ENCODE peak calls at places on chromosomes 6 and 20, in seven cellular contexts. One of them, this sample, is unnamed.

GRCh38 chr6:17484201-17484606 is 90.8 kb downstream of the CAP2 start:
- DNase-seq in activated CD8-positive, alpha-beta T cell treated with anti-CD3 and anti-CD28 coated beads for 36 hours: no peak
- DNase-seq in cardiac fibroblast: no peak
- DNase-seq in SK-N-SH: no peak
- DNase-seq in heart left ventricle: peak
- DNase-seq in astrocyte of the cerebellum: no peak
- DNase-seq in left ventricle myocardium inferior: no peak
- DNase-seq in this sample: no peak

GRCh38 chr6:25635886-25636317 is 16.1 kb upstream of the SCGN start:
- DNase-seq in activated CD8-positive, alpha-beta T cell treated with anti-CD3 and anti-CD28 coated beads for 36 hours: no peak
- DNase-seq in cardiac fibroblast: no peak
- DNase-seq in SK-N-SH: no peak
- DNase-seq in heart left ventricle: no peak
- DNase-seq in astrocyte of the cerebellum: no peak
- DNase-seq in left ventricle myocardium inferior: no peak
- DNase-seq in this sample: no peak

GRCh38 chr20:48329676-48330644 is 497.8 kb downstream of the PREX1 start:
- DNase-seq in activated CD8-positive, alpha-beta T cell treated with anti-CD3 and anti-CD28 coated beads for 36 hours: peak
- DNase-seq in cardiac fibroblast: peak
- DNase-seq in SK-N-SH: peak
- DNase-seq in heart left ventricle: no peak
- DNase-seq in astrocyte of the cerebellum: no peak
- DNase-seq in left ventricle myocardium inferior: no peak
- DNase-seq in this sample: no peak

GRCh38 chr6:15396808-15397207 is 150.9 kb downstream of the JARID2 start:
- DNase-seq in activated CD8-positive, alpha-beta T cell treated with anti-CD3 and anti-CD28 coated beads for 36 hours: no peak
- DNase-seq in cardiac fibroblast: no peak
- DNase-seq in SK-N-SH: no peak
- DNase-seq in heart left ventricle: no peak
- DNase-seq in astrocyte of the cerebellum: no peak
- DNase-seq in left ventricle myocardium inferior: no peak
- DNase-seq in this sample: no peak

GRCh38 chr20:13552061-13552460 is 86.7 kb downstream of the TASP1 start:
- DNase-seq in activated CD8-positive, alpha-beta T cell treated with anti-CD3 and anti-CD28 coated beads for 36 hours: no peak
- DNase-seq in cardiac fibroblast: no peak
- DNase-seq in SK-N-SH: no peak
- DNase-seq in heart left ventricle: no peak
- DNase-seq in astrocyte of the cerebellum: no peak
- DNase-seq in left ventricle myocardium inferior: no peak
- DNase-seq in this sample: peak

GRCh38 chr6:96505363-96505762 is 16.2 kb upstream of the UFL1 start:
- DNase-seq in activated CD8-positive, alpha-beta T cell treated with anti-CD3 and anti-CD28 coated beads for 36 hours: no peak
- DNase-seq in cardiac fibroblast: no peak
- DNase-seq in SK-N-SH: no peak
- DNase-seq in heart left ventricle: no peak
- DNase-seq in astrocyte of the cerebellum: no peak
- DNase-seq in left ventricle myocardium inferior: no peak
- DNase-seq in this sample: no peak

GRCh38 chr6:351011-351866 is 40.3 kb upstream of the IRF4 start:
- DNase-seq in activated CD8-positive, alpha-beta T cell treated with anti-CD3 and anti-CD28 coated beads for 36 hours: no peak
- DNase-seq in cardiac fibroblast: no peak
- DNase-seq in SK-N-SH: no peak
- DNase-seq in heart left ventricle: no peak
- DNase-seq in astrocyte of the cerebellum: no peak
- DNase-seq in left ventricle myocardium inferior: no peak
- DNase-seq in this sample: no peak

GRCh38 chr20:2713285-2713684 is 20.7 kb downstream of the EBF4 start:
- DNase-seq in activated CD8-positive, alpha-beta T cell treated with anti-CD3 and anti-CD28 coated beads for 36 hours: no peak
- DNase-seq in cardiac fibroblast: no peak
- DNase-seq in SK-N-SH: no peak
- DNase-seq in heart left ventricle: no peak
- DNase-seq in astrocyte of the cerebellum: no peak
- DNase-seq in left ventricle myocardium inferior: no peak
- DNase-seq in this sample: no peak

GRCh38 chr20:48189177-48189576 is 403.9 kb upstream of the SULF2 start:
- DNase-seq in activated CD8-positive, alpha-beta T cell treated with anti-CD3 and anti-CD28 coated beads for 36 hours: no peak
- DNase-seq in cardiac fibroblast: peak
- DNase-seq in SK-N-SH: no peak
- DNase-seq in heart left ventricle: no peak
- DNase-seq in astrocyte of the cerebellum: no peak
- DNase-seq in left ventricle myocardium inferior: no peak
- DNase-seq in this sample: no peak

GRCh38 chr20:32957451-32957850 is 46.8 kb downstream of the SUN5 start:
- DNase-seq in activated CD8-positive, alpha-beta T cell treated with anti-CD3 and anti-CD28 coated beads for 36 hours: no peak
- DNase-seq in cardiac fibroblast: no peak
- DNase-seq in SK-N-SH: no peak
- DNase-seq in heart left ventricle: no peak
- DNase-seq in astrocyte of the cerebellum: no peak
- DNase-seq in left ventricle myocardium inferior: no peak
- DNase-seq in this sample: no peak

GRCh38 chr6:42704251-42704936 is 18.0 kb downstream of the PRPH2 start:
- DNase-seq in activated CD8-positive, alpha-beta T cell treated with anti-CD3 and anti-CD28 coated beads for 36 hours: no peak
- DNase-seq in cardiac fibroblast: peak
- DNase-seq in SK-N-SH: no peak
- DNase-seq in heart left ventricle: peak
- DNase-seq in astrocyte of the cerebellum: no peak
- DNase-seq in left ventricle myocardium inferior: no peak
- DNase-seq in this sample: no peak

GRCh38 chr20:63893999-63894357 is 948 bp upstream of the DNAJC5 start:
- DNase-seq in activated CD8-positive, alpha-beta T cell treated with anti-CD3 and anti-CD28 coated beads for 36 hours: no peak
- DNase-seq in cardiac fibroblast: no peak
- DNase-seq in SK-N-SH: no peak
- DNase-seq in heart left ventricle: no peak
- DNase-seq in astrocyte of the cerebellum: no peak
- DNase-seq in left ventricle myocardium inferior: no peak
- DNase-seq in this sample: no peak

GRCh38 chr6:10221186-10221585 is 193.7 kb downstream of the TFAP2A start:
- DNase-seq in activated CD8-positive, alpha-beta T cell treated with anti-CD3 and anti-CD28 coated beads for 36 hours: no peak
- DNase-seq in cardiac fibroblast: no peak
- DNase-seq in SK-N-SH: no peak
- DNase-seq in heart left ventricle: no peak
- DNase-seq in astrocyte of the cerebellum: no peak
- DNase-seq in left ventricle myocardium inferior: no peak
- DNase-seq in this sample: no peak

GRCh38 chr20:59576216-59576953 is 28.0 kb upstream of the PHACTR3 start:
- DNase-seq in activated CD8-positive, alpha-beta T cell treated with anti-CD3 and anti-CD28 coated beads for 36 hours: no peak
- DNase-seq in cardiac fibroblast: no peak
- DNase-seq in SK-N-SH: peak
- DNase-seq in heart left ventricle: no peak
- DNase-seq in astrocyte of the cerebellum: no peak
- DNase-seq in left ventricle myocardium inferior: no peak
- DNase-seq in this sample: no peak

GRCh38 chr20:56194042-56194441 is 54.5 kb upstream of the MC3R start:
- DNase-seq in activated CD8-positive, alpha-beta T cell treated with anti-CD3 and anti-CD28 coated beads for 36 hours: no peak
- DNase-seq in cardiac fibroblast: no peak
- DNase-seq in SK-N-SH: no peak
- DNase-seq in heart left ventricle: no peak
- DNase-seq in astrocyte of the cerebellum: no peak
- DNase-seq in left ventricle myocardium inferior: no peak
- DNase-seq in this sample: no peak

GRCh38 chr20:10611357-10611756 is 62.4 kb downstream of the JAG1 start:
- DNase-seq in activated CD8-positive, alpha-beta T cell treated with anti-CD3 and anti-CD28 coated beads for 36 hours: peak
- DNase-seq in cardiac fibroblast: peak
- DNase-seq in SK-N-SH: peak
- DNase-seq in heart left ventricle: peak
- DNase-seq in astrocyte of the cerebellum: no peak
- DNase-seq in left ventricle myocardium inferior: peak
- DNase-seq in this sample: peak

GRCh38 chr6:21808045-21808470 is 214.5 kb downstream of the SOX4 start:
- DNase-seq in activated CD8-positive, alpha-beta T cell treated with anti-CD3 and anti-CD28 coated beads for 36 hours: no peak
- DNase-seq in cardiac fibroblast: peak
- DNase-seq in SK-N-SH: no peak
- DNase-seq in heart left ventricle: peak
- DNase-seq in astrocyte of the cerebellum: peak
- DNase-seq in left ventricle myocardium inferior: peak
- DNase-seq in this sample: peak

GRCh38 chr6:166202321-166202733 is 34.7 kb upstream of the TBXT start:
- DNase-seq in activated CD8-positive, alpha-beta T cell treated with anti-CD3 and anti-CD28 coated beads for 36 hours: no peak
- DNase-seq in cardiac fibroblast: no peak
- DNase-seq in SK-N-SH: no peak
- DNase-seq in heart left ventricle: peak
- DNase-seq in astrocyte of the cerebellum: no peak
- DNase-seq in left ventricle myocardium inferior: peak
- DNase-seq in this sample: no peak

GRCh38 chr6:46655803-46656202 is 3.0 kb downstream of the SLC25A27 start:
- DNase-seq in activated CD8-positive, alpha-beta T cell treated with anti-CD3 and anti-CD28 coated beads for 36 hours: no peak
- DNase-seq in cardiac fibroblast: no peak
- DNase-seq in SK-N-SH: peak
- DNase-seq in heart left ventricle: no peak
- DNase-seq in astrocyte of the cerebellum: no peak
- DNase-seq in left ventricle myocardium inferior: no peak
- DNase-seq in this sample: no peak

GRCh38 chr6:107731422-107732319 is 92.4 kb downstream of the SCML4 start:
- DNase-seq in activated CD8-positive, alpha-beta T cell treated with anti-CD3 and anti-CD28 coated beads for 36 hours: peak
- DNase-seq in cardiac fibroblast: no peak
- DNase-seq in SK-N-SH: no peak
- DNase-seq in heart left ventricle: no peak
- DNase-seq in astrocyte of the cerebellum: no peak
- DNase-seq in left ventricle myocardium inferior: no peak
- DNase-seq in this sample: no peak

GRCh38 chr20:10745790-10746189 is 72.0 kb upstream of the JAG1 start:
- DNase-seq in activated CD8-positive, alpha-beta T cell treated with anti-CD3 and anti-CD28 coated beads for 36 hours: no peak
- DNase-seq in cardiac fibroblast: no peak
- DNase-seq in SK-N-SH: no peak
- DNase-seq in heart left ventricle: no peak
- DNase-seq in astrocyte of the cerebellum: no peak
- DNase-seq in left ventricle myocardium inferior: no peak
- DNase-seq in this sample: no peak

GRCh38 chr20:9518776-9519175 is 4.4 kb downstream of the LAMP5 start:
- DNase-seq in activated CD8-positive, alpha-beta T cell treated with anti-CD3 and anti-CD28 coated beads for 36 hours: no peak
- DNase-seq in cardiac fibroblast: no peak
- DNase-seq in SK-N-SH: no peak
- DNase-seq in heart left ventricle: no peak
- DNase-seq in astrocyte of the cerebellum: no peak
- DNase-seq in left ventricle myocardium inferior: no peak
- DNase-seq in this sample: no peak
- TF ChIP-seq CTCF in activated CD8-positive, alpha-beta T cell treated with anti-CD3 and anti-CD28 coated beads for 36 hours: no peak
- TF ChIP-seq CTCF in cardiac fibroblast: no peak
- TF ChIP-seq CTCF in SK-N-SH: no peak
- TF ChIP-seq CTCF in heart left ventricle: no peak
- TF ChIP-seq CTCF in astrocyte of the cerebellum: no peak
- TF ChIP-seq CTCF in left ventricle myocardium inferior: no peak
- TF ChIP-seq CTCF in this sample: no peak

DNA sequence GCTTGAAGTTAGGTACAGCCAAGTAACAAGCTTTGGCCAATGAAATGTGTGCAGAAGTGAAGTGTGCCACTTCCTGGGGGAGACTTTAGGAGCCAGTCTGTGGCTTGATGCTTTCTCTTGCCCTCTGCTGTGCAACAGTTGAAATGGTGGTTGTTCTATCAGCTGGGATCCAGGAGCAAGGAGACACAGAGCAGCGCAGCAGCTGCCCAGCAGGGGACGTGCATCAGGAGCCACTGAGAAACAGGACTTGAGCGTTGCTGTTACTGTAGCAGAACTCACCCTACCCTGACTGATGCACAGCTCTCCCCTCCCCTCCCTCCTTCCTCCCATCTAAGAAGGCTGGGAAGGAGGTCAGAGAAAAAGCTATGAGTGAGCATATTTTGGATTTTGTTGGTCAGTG is 18.9 kb upstream of the CCN5 start:
- DNase-seq in activated CD8-positive, alpha-beta T cell treated with anti-CD3 and anti-CD28 coated beads for 36 hours: no peak
- DNase-seq in cardiac fibroblast: no peak
- DNase-seq in SK-N-SH: no peak
- DNase-seq in heart left ventricle: no peak
- DNase-seq in astrocyte of the cerebellum: no peak
- DNase-seq in left ventricle myocardium inferior: no peak
- DNase-seq in this sample: no peak
- TF ChIP-seq CTCF in activated CD8-positive, alpha-beta T cell treated with anti-CD3 and anti-CD28 coated beads for 36 hours: no peak
- TF ChIP-seq CTCF in cardiac fibroblast: peak
- TF ChIP-seq CTCF in SK-N-SH: no peak
- TF ChIP-seq CTCF in heart left ventricle: no peak
- TF ChIP-seq CTCF in astrocyte of the cerebellum: no peak
- TF ChIP-seq CTCF in left ventricle myocardium inferior: no peak
- TF ChIP-seq CTCF in this sample: peak

DNA sequence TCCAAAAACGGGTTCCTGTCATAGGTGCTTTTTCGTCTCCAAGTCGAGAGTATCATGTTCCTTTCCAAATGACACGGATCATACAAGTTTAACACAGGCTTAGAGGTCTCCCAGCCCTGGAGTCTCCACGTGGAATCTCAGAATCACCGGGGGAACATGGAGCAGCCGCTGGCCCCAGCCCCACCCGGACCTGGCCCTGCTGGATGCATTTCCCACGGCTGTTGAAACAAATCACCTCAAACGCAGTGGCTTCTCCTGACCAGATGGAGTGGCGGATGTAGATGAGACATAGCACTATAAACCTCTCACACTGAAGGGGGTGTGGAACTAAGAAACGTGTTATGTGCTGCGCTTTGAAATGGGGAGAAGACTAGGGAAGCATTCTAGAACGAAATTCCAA is 70.0 kb upstream of the FRMD1 start:
- DNase-seq in activated CD8-positive, alpha-beta T cell treated with anti-CD3 and anti-CD28 coated beads for 36 hours: no peak
- DNase-seq in cardiac fibroblast: no peak
- DNase-seq in SK-N-SH: no peak
- DNase-seq in heart left ventricle: no peak
- DNase-seq in astrocyte of the cerebellum: no peak
- DNase-seq in left ventricle myocardium inferior: no peak
- DNase-seq in this sample: no peak
- TF ChIP-seq CTCF in activated CD8-positive, alpha-beta T cell treated with anti-CD3 and anti-CD28 coated beads for 36 hours: no peak
- TF ChIP-seq CTCF in cardiac fibroblast: no peak
- TF ChIP-seq CTCF in SK-N-SH: no peak
- TF ChIP-seq CTCF in heart left ventricle: no peak
- TF ChIP-seq CTCF in astrocyte of the cerebellum: no peak
- TF ChIP-seq CTCF in left ventricle myocardium inferior: no peak
- TF ChIP-seq CTCF in this sample: no peak

GRCh38 chr6:33407132-33407718 is 3.6 kb upstream of the PHF1 start:
- DNase-seq in activated CD8-positive, alpha-beta T cell treated with anti-CD3 and anti-CD28 coated beads for 36 hours: no peak
- DNase-seq in cardiac fibroblast: peak
- DNase-seq in SK-N-SH: no peak
- DNase-seq in heart left ventricle: no peak
- DNase-seq in astrocyte of the cerebellum: peak
- DNase-seq in left ventricle myocardium inferior: no peak
- DNase-seq in this sample: peak
- TF ChIP-seq CTCF in activated CD8-positive, alpha-beta T cell treated with anti-CD3 and anti-CD28 coated beads for 36 hours: no peak
- TF ChIP-seq CTCF in cardiac fibroblast: peak
- TF ChIP-seq CTCF in SK-N-SH: peak
- TF ChIP-seq CTCF in heart left ventricle: peak
- TF ChIP-seq CTCF in astrocyte of the cerebellum: peak
- TF ChIP-seq CTCF in left ventricle myocardium inferior: peak
- TF ChIP-seq CTCF in this sample: peak

DNA sequence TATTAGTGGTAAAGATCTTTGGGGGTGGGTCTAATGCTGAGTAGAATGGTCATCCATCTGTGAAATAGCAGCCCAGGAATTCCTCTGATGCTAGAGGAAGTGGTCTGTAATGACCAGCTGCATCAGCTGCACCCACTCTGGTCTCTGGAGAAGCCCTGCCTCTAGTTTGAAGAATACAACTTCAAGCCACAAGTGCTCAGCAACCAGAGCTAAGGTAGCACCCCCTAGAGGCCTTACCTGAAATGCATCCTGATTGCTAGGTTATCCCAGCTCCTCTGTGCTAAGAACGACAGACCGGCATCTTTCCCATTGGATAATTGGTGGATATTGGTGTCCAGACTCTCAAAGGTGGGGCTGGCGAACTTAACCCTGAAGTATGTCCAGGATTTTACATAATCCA is 58.2 kb downstream of the DNAH8 start:
- DNase-seq in activated CD8-positive, alpha-beta T cell treated with anti-CD3 and anti-CD28 coated beads for 36 hours: peak
- DNase-seq in cardiac fibroblast: no peak
- DNase-seq in SK-N-SH: no peak
- DNase-seq in heart left ventricle: no peak
- DNase-seq in astrocyte of the cerebellum: no peak
- DNase-seq in left ventricle myocardium inferior: no peak
- DNase-seq in this sample: no peak
- TF ChIP-seq CTCF in activated CD8-positive, alpha-beta T cell treated with anti-CD3 and anti-CD28 coated beads for 36 hours: peak
- TF ChIP-seq CTCF in cardiac fibroblast: peak
- TF ChIP-seq CTCF in SK-N-SH: peak
- TF ChIP-seq CTCF in heart left ventricle: no peak
- TF ChIP-seq CTCF in astrocyte of the cerebellum: peak
- TF ChIP-seq CTCF in left ventricle myocardium inferior: peak
- TF ChIP-seq CTCF in this sample: peak

GRCh38 chr6:125759184-125759902 is 9.9 kb downstream of the HEY2 start:
- DNase-seq in activated CD8-positive, alpha-beta T cell treated with anti-CD3 and anti-CD28 coated beads for 36 hours: peak
- DNase-seq in cardiac fibroblast: no peak
- DNase-seq in SK-N-SH: peak
- DNase-seq in heart left ventricle: peak
- DNase-seq in astrocyte of the cerebellum: no peak
- DNase-seq in left ventricle myocardium inferior: peak
- DNase-seq in this sample: no peak
- TF ChIP-seq CTCF in activated CD8-positive, alpha-beta T cell treated with anti-CD3 and anti-CD28 coated beads for 36 hours: peak
- TF ChIP-seq CTCF in cardiac fibroblast: peak
- TF ChIP-seq CTCF in SK-N-SH: peak
- TF ChIP-seq CTCF in heart left ventricle: peak
- TF ChIP-seq CTCF in astrocyte of the cerebellum: peak
- TF ChIP-seq CTCF in left ventricle myocardium inferior: peak
- TF ChIP-seq CTCF in this sample: peak

This sample was measured in HFFc6.